ENCODE peak calls at places on chromosomes 1 and 21, in six cellular contexts. B, H, C, K, A and Y are unnamed samples.

GRCh38 chr1:202565890-202566289 is 144.4 kb downstream of the SYT2 start:
- DNase-seq in A (no peak), H (no peak), K (no peak), B (no peak), C (no peak), Y (no peak)

GRCh38 chr21:36509966-36510742 is 30.2 kb upstream of the CLDN14 start:
- DNase-seq in H (no peak), C (no peak), A (no peak), B (no peak), K (no peak), Y (no peak)

GRCh38 chr1:65332821-65333220 is 23.5 kb downstream of the DNAJC6 start:
- DNase-seq in A (no peak), H (no peak), C (no peak), K (no peak), B (no peak), Y (no peak)

GRCh38 chr1:212470059-212470458 is 37.3 kb downstream of the NENF start:
- DNase-seq in A (peak; percentile 98), H (peak; percentile 99), B (no peak), K (no peak), C (peak; percentile 96), Y (no peak)

GRCh38 chr1:24186993-24187790 is at the start of gene IFNLR1:
- DNase-seq in B (peak; percentile 44), C (no peak), A (no peak), K (no peak), H (no peak), Y (no peak)

GRCh38 chr1:151680812-151681211 is 35.8 kb downstream of the CELF3 start:
- DNase-seq in K (no peak), C (peak; percentile 80), A (no peak), B (no peak), H (peak; percentile 92), Y (no peak)

GRCh38 chr1:192476802-192477298 is 98.7 kb upstream of the RGS1 start:
- DNase-seq in A (peak; percentile 78), H (peak; percentile 85), C (peak; percentile 59), B (no peak), K (no peak), Y (no peak)

GRCh38 chr1:244802041-244802440 is 33.4 kb upstream of the COX20 start:
- DNase-seq in B (no peak), H (no peak), A (peak; percentile 28), K (no peak), C (no peak), Y (no peak)

GRCh38 chr1:226675720-226676357 is 63.2 kb downstream of the ITPKB start:
- DNase-seq in K (no peak), A (no peak), B (no peak), C (no peak), H (no peak), Y (no peak)

DNA sequence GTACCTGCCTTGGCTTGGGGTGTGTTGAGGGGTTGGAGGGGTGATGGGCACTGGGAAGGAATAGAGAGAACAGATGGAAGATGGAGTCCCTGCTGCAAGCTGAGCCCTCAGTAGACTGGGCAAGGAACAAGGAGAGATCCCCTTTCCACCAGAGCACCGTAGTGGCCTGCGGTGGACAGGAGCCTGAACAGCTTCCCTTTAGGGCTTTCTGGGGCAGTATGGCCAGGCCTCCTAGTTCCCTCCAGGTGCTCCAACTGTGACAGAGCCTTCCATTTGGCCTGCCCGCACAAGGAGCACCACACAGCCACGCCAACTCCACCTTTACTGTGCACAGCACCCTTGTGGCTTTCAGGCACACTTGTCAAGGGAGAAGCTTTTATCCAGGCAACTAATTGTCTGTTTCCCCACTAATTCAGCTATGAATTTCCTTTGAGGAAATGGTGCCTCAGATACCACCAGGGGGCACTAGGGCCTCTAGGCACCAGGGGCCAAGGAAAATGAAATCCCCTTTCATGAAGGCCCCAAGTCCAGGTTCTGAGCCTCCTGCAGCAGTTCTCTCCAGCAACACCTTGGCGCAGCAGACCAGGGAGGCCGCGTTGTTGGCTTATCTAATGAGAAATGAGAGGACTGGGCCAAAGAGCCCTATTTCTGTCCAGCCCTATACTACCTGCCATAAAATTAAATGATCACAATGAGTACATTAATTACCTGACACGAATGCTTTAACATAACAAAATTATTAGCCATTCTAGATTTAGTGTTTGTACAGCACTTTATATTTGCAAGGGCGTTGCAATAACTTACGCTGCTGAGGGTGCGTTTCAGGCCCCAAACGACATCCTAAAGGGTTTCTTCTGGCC is 23.1 kb upstream of the ERI3 start:
- DNase-seq in C (peak; percentile 72), B (peak; percentile 72), H (peak; percentile 16), K (peak; percentile 53), A (no peak), Y (peak; percentile 38)
- TF ChIP-seq CTCF in C (peak; percentile 72), B (peak; percentile 80), H (peak; percentile 81), K (peak; percentile 77), A (peak; percentile 46), Y (peak; percentile 65)

DNA sequence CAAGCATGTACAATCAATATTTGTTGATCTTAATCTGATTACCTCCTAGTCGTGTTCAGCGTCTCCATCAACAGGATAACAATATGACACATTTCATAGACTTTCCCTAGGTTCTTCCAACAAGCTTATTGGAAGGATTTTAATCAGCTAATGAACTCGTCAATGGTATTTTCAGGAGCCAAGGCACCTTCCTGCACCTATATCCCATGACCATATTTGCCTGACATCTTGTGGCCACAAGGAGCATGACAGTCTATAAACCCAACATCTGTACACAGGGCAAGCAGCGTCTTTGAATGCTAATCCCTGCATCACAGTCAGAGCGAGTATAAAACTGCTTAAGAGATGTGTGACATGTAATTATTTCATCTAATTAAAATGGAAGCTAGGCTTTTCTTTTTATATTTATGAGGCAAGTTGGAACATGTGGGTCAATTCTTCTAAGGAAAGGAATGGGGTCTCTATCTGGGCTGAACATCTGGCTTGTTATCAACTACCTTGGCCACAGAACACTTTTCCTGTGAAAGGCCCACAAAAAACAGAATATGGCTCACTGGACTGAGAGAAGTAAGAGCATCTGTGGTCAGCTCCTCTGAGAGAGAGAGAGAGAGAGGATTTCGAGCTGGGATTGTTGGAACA is 388.8 kb downstream of the NTNG1 start:
- DNase-seq in B (peak; percentile 29), K (peak; percentile 2), H (peak; percentile 36), C (peak; percentile 75), A (no peak), Y (no peak)
- TF ChIP-seq CTCF in B (peak; percentile 87), K (peak; percentile 86), H (peak; percentile 95), C (peak; percentile 79), A (no peak), Y (peak; percentile 61)

DNA sequence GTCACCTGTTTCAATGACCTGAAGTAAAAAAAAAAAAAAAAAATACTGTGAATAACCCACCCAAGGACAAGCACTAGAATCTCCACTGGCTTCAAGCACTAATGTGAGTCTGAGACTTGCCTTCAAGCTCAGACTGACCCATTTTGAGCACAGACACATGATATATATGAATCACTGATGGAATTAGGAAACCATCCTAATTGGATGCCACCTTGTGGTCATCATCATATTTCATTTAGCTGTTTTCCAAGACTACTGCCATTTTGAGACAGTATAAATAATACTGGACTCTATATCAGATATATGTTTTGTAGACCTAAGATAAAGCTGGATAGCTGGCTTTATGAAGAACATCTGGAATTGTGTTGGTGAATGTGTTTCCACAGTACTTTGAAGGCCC is 1232.0 kb downstream of the KCNT2 start:
- DNase-seq in C (peak; percentile 25), K (no peak), B (no peak), A (no peak), H (peak; percentile 0), Y (no peak)
- TF ChIP-seq CTCF in C (peak; percentile 15), K (peak; percentile 35), B (peak; percentile 41), A (no peak), H (peak; percentile 13), Y (no peak)

GRCh38 chr1:162389021-162389818 is 7.7 kb downstream of the C1orf226 start:
- DNase-seq in B (no peak), H (peak; percentile 73), C (peak; percentile 89), A (no peak), K (no peak), Y (no peak)

GRCh38 chr1:162389971-162390370 is 8.4 kb downstream of the C1orf226 start:
- DNase-seq in H (no peak), A (no peak), K (no peak), B (no peak), C (peak; percentile 47), Y (no peak)

GRCh38 chr1:162388615-162389014 is 7.1 kb downstream of the C1orf226 start:
- DNase-seq in H (no peak), K (no peak), B (no peak), A (no peak), C (peak; percentile 55), Y (no peak)

GRCh38 chr1:162391790-162392563 is 10.4 kb downstream of the C1orf226 start:
- DNase-seq in A (no peak), C (peak; percentile 72), B (no peak), H (peak; percentile 25), K (no peak), Y (no peak)

DNA sequence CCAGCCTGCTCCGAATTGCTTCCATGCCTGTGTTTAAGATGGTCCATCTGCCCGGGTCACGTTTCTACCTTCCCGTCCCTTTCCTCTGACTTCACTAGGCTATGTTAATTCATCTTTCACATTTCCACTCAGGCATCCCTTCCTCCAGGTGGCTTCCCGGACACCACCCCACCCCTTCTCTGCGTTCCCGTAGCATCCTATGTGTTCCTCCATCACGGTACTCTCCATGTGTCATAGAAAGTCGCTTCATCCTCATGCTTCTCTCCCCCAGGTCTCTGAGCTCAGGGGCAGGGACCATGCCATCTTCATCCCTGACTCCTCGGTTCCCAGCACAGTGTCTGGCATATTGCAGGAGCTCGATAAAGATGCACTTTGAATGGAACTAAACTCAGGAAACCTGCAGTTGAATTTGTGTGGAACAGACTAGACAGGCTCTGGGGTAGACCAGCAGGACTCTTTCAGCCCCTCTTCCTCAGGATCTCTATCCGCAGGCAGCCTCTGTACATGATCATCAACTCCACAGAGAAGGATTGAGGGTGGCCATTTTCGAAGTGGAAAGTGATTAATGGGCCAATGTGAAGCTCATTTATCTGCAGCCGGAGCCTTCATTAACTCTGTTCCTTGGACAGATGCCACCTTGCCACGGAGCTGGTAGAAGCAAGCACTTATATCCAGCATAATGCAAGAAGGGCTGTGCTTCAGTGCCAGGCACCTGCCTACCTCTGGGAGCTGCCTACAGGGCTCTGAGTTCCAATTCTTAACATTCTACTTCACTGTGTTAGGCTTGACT is 9.1 kb downstream of the C1orf226 start:
- DNase-seq in B (no peak), H (no peak), A (no peak), K (no peak), C (no peak), Y (no peak)
- TF ChIP-seq CTCF in B (no peak), H (no peak), A (no peak), K (no peak), C (no peak), Y (no peak)

DNA sequence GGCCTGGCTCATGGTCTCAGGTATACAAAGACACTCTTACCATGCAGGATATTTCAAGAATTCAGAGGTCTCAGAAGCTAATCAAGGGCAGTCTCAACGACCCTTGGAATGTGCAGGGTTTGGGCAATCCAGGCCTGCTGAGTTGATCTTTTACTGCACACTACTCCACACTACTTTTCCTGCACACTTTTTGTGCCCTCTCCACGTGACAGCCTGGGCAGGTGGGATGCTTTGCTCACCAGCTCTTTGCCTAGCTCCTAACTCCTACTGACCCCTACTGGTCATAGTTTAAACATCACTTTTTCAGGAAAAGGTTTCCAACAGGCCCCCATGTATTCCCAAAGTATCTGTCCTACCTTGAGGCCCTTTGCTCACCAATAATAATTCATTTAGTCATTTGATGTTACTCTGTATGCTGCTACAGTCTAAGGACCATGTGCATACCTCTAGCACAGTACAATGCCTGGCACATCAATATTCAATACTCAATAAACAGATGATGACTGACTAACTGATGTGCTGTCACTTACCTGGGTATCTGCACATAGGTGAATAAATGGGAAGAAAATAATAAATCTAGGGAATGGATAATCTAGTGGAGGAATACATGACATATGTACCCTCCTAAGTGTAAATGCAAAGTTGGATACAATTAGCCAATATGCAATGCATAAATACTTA is 9.6 kb downstream of the DUSP23 start:
- DNase-seq in K (no peak), C (peak; percentile 66), A (no peak), B (peak; percentile 14), H (no peak), Y (no peak)
- TF ChIP-seq CTCF in K (peak; percentile 61), C (peak; percentile 85), A (peak; percentile 6), B (peak; percentile 77), H (peak; percentile 44), Y (peak; percentile 60)